ENCODE peak calls at places on chromosomes 16 and 17, in five cellular contexts. B is stomach, A is nephron progenitor cell, N is OCI-LY7, P is EH. O is an unnamed sample.
A peak's percentile ranks its signal among the peaks of the same experiment; 100 is the strongest.

GRCh38 chr16:86566966-86567700 is 504 bp downstream of the FOXC2 start:
- DNase-seq in A (peak; percentile 73), P (peak; percentile 72), B (no peak), N (no peak), O (no peak)

GRCh38 chr17:32320847-32321246 is 21.1 kb downstream of the C17orf75 start:
- DNase-seq in N (no peak), P (no peak), B (no peak), A (no peak), O (no peak)

GRCh38 chr16:10256855-10257641 is 74.8 kb upstream of the GRIN2A start:
- DNase-seq in A (peak; percentile 58), P (peak; percentile 34), N (peak; percentile 67), B (peak; percentile 50), O (peak; percentile 65)

GRCh38 chr16:81170824-81171223 is 67.7 kb upstream of the BCO1 start:
- DNase-seq in N (no peak), P (no peak), B (no peak), A (peak; percentile 67), O (no peak)

GRCh38 chr17:79919164-79919585 is 79.9 kb upstream of the CBX4 start:
- DNase-seq in N (no peak), A (no peak), B (peak; percentile 99), P (no peak), O (no peak)

GRCh38 chr16:86865866-86866675 is 287.7 kb downstream of the FOXL1 start:
- DNase-seq in A (no peak), N (no peak), B (no peak), P (peak; percentile 58), O (no peak)

GRCh38 chr16:26595199-26595598 is 471.5 kb upstream of the C16orf82 start:
- DNase-seq in N (no peak), A (no peak), P (no peak), B (no peak), O (no peak)

GRCh38 chr16:73298562-73298961 is 250.6 kb upstream of the ZFHX3 start:
- DNase-seq in N (no peak), B (no peak), P (peak; percentile 48), A (no peak), O (no peak)

GRCh38 chr16:53781023-53781605 is 77.2 kb downstream of the FTO start:
- DNase-seq in B (no peak), N (no peak), A (no peak), P (peak; percentile 30), O (no peak)